ENCODE peak calls at places on chromosome 17, in six cellular contexts. Z is foreskin fibroblast, I is glutamatergic neuron, E is Peyer's patch, X is AG10803, D is OCI-LY7. O is an unnamed sample.

GRCh38 chr17:5557990-5558389 is 26.3 kb downstream of the NLRP1 start:
- DNase-seq in Z (no peak), I (no peak), E (no peak), X (no peak), D (no peak), O (no peak)

GRCh38 chr17:83196088-83196765 is 116.8 kb downstream of the METRNL start:
- DNase-seq in Z (no peak), I (peak; percentile 4), E (peak; percentile 42), X (peak; percentile 88), D (no peak), O (peak; percentile 59)

GRCh38 chr17:8807070-8807550 is 7.9 kb upstream of the MFSD6L start:
- DNase-seq in Z (no peak), I (no peak), E (peak; percentile 65), X (no peak), D (peak; percentile 60), O (peak; percentile 35)

GRCh38 chr17:10060526-10060925 is 137.9 kb downstream of the GAS7 start:
- DNase-seq in Z (no peak), I (no peak), E (no peak), X (no peak), D (no peak), O (no peak)

GRCh38 chr17:77209330-77209748 is 68.6 kb downstream of the SEC14L1 start:
- DNase-seq in Z (no peak), I (no peak), E (peak; percentile 33), X (no peak), D (no peak), O (no peak)

GRCh38 chr17:31525801-31526549 is 134.5 kb downstream of the RAB11FIP4 start:
- DNase-seq in Z (no peak), I (peak; percentile 39), E (peak; percentile 58), X (peak; percentile 12), D (peak; percentile 65), O (peak; percentile 29)

GRCh38 chr17:10683853-10684252 is 13.5 kb downstream of the SCO1 start:
- DNase-seq in Z (no peak), I (no peak), E (no peak), X (peak; percentile 37), D (peak; percentile 33), O (peak; percentile 30)

GRCh38 chr17:5667871-5668270 is 83.6 kb upstream of the NLRP1 start:
- DNase-seq in Z (no peak), I (no peak), E (no peak), X (no peak), D (peak; percentile 5), O (peak; percentile 18)

GRCh38 chr17:49691086-49691676 is 13.3 kb upstream of the SPOP start:
- DNase-seq in Z (no peak), I (no peak), E (peak; percentile 39), X (no peak), D (no peak), O (no peak)

GRCh38 chr17:18257747-18258355 is 687 bp downstream of the FLII start:
- DNase-seq in Z (peak; percentile 84), I (peak; percentile 78), E (peak; percentile 88), X (peak; percentile 69), D (peak; percentile 58), O (peak; percentile 78)

GRCh38 chr17:40598928-40599627 is 33.8 kb upstream of the CCR7 start:
- DNase-seq in Z (no peak), I (no peak), E (peak; percentile 79), X (no peak), D (peak; percentile 76), O (peak; percentile 16)

GRCh38 chr17:44086364-44087311 is 16.1 kb downstream of the G6PC3 start:
- DNase-seq in Z (peak; percentile 94), I (no peak), E (no peak), X (peak; percentile 88), D (no peak), O (peak; percentile 90)

GRCh38 chr17:47829870-47830269 is 1.5 kb downstream of the MRPL10 start:
- DNase-seq in Z (no peak), I (no peak), E (no peak), X (no peak), D (no peak), O (no peak)

GRCh38 chr17:57519199-57519598 is 225.9 kb downstream of the CCDC182 start:
- DNase-seq in Z (peak; percentile 24), I (peak; percentile 45), E (no peak), X (no peak), D (no peak), O (peak; percentile 8)

GRCh38 chr17:76557368-76558209 is 17.7 kb downstream of the PRCD start:
- DNase-seq in Z (peak; percentile 93), I (peak; percentile 98), E (peak; percentile 97), X (peak; percentile 95), D (peak; percentile 100), O (peak; percentile 96)

GRCh38 chr17:75876938-75877751 is 1.2 kb downstream of the TRIM47 start:
- DNase-seq in Z (peak; percentile 93), I (no peak), E (peak; percentile 89), X (peak; percentile 89), D (peak; percentile 63), O (peak; percentile 98)

GRCh38 chr17:77881545-77881944 is 77.0 kb upstream of the TNRC6C start:
- DNase-seq in Z (no peak), I (peak; percentile 63), E (peak; percentile 94), X (peak; percentile 63), D (peak; percentile 95), O (peak; percentile 83)

GRCh38 chr17:43019418-43019817 is 2.8 kb downstream of the VAT1 start:
- DNase-seq in Z (no peak), I (no peak), E (peak; percentile 61), X (peak; percentile 38), D (no peak), O (no peak)

GRCh38 chr17:78345172-78345571 is 14.7 kb downstream of the SOCS3 start:
- DNase-seq in Z (no peak), I (no peak), E (no peak), X (no peak), D (no peak), O (no peak)

GRCh38 chr17:16449121-16449570 is 33.8 kb downstream of the TRPV2 start:
- DNase-seq in Z (peak; percentile 47), I (no peak), E (no peak), X (peak; percentile 58), D (no peak), O (peak; percentile 41)

GRCh38 chr17:16444258-16444886 is 29.0 kb downstream of the TRPV2 start:
- DNase-seq in Z (no peak), I (peak; percentile 69), E (no peak), X (no peak), D (no peak), O (peak; percentile 54)

GRCh38 chr17:16448490-16448889 is 33.1 kb downstream of the TRPV2 start:
- DNase-seq in Z (no peak), I (no peak), E (no peak), X (no peak), D (no peak), O (no peak)

GRCh38 chr17:16447676-16448075 is 32.3 kb downstream of the TRPV2 start:
- DNase-seq in Z (no peak), I (no peak), E (no peak), X (no peak), D (no peak), O (no peak)

DNA sequence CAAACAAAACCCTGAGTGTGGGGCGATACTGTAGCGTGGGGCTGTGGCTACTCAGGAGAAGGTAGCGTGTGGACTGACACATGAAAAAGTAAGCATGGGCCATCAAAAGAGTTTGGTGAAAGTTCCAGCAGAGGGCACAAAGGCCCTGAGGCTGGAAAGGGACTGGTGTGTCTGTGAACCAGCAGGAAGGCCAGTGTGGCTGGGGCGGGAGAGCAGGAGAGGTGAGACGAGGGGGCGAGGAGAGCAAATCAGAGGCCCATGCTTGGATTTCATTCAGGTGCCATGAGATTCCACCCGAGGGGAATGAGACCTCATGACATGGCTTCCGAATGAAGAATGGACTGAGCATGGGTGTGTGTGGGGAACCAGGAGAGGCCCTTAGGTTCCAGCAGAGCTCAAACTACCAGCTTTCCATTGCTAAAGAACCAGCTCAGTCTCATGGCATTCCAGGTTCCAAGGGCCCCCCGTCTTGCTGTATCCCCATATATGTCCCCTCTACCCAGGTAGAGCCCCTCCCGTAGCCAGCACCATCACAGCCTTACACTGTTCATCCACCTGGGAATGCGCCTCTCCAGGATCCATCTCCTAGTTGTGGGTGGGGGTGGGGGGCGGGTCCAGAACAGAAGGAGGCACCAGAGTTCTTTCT is 31.1 kb downstream of the TRPV2 start:
- DNase-seq in Z (no peak), I (no peak), E (no peak), X (no peak), D (no peak), O (peak; percentile 29)
- TF ChIP-seq CTCF in Z (no peak), I (no peak), E (no peak), X (no peak), D (peak; percentile 28), O (no peak)

DNA sequence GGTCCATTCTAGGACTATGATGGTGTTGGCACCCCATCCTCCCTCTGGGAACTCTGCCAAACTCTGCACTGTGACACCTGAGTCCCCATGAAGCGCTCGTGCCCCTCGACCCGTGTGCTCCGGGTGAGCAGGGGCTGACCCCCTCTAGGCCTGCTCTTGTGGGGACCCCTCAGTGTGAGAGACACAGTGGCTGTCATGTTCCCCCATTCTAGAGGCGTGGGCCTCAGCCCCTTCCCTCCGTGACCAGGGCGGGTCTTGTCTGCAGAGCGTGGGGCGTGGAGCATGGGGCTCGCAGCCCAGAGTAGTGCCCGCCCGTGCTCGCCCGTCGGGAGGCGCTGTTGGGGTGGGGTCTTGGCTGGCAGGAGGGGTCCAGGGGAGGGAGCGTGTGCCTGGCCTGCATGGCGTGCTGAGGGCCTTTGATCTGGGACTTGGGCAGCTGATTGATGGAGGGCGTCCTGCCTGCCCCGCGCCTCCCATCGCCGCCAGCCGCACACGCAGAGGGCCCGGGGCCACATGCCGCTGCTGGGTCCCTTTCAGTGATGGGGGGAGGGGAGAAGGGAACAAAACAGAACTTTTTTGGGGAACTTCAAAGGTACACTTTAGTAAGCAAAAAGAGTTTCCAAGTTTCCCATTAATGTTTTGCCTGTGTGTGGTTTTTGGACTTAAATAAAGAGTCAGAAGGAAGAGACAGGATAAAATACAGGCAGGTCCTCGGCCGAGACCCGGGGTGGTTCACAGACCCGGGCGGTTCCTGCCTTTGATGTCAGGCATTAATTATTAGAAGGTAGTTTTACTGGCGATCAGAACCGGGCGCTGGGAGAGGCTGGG is 22.5 kb downstream of the CENPX start:
- DNase-seq in Z (no peak), I (peak; percentile 18), E (no peak), X (no peak), D (no peak), O (no peak)
- TF ChIP-seq CTCF in Z (no peak), I (no peak), E (no peak), X (no peak), D (no peak), O (no peak)

DNA sequence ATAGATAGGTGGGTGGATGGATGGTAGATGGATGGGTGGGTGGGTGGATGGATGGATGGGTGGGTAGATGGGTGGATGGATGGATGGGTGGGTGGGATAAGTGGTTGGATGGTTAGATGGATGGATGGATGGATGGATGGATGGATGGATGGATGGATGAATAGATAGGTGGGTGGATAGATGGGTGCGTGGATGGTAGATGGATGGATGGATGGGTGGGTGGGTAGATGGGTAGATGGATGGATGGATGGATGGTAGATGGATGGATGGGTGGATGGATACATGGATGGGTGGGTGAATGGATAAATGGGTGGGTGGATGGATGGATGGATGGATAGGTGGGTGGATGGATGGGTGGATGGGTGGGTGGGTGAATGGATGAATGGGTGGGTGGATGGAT is 50.0 kb upstream of the FASN start:
- DNase-seq in Z (no peak), I (no peak), E (no peak), X (no peak), D (no peak), O (no peak)
- TF ChIP-seq CTCF in Z (no peak), I (no peak), E (no peak), X (no peak), D (no peak), O (no peak)

DNA sequence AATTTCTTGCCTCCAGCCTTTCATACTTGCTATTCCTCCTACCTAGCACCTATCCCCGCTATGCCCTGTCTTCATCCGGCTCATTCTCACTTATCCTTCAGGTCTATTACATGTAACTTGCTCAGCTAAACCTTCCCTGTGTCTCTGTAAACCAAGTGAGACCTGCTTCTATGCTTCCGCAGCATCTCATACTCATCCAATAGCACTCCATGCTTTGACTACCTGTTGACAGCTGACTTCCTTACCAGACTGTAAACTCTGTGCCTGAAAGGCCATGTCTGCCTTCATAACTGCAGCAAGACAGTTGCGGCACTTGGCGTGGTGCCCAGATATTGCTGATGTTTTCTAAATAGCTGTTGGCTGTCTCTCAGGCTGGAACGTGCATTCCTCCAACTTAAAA is 1.8 kb upstream of the OR1E1 start:
- DNase-seq in Z (no peak), I (no peak), E (no peak), X (no peak), D (no peak), O (peak; percentile 5)
- TF ChIP-seq CTCF in Z (no peak), I (no peak), E (no peak), X (no peak), D (no peak), O (no peak)